ENCODE peak calls at places on chromosomes 12 and 14, in seven cellular contexts. F, G, X, R, J, S and V are unnamed samples.

GRCh38 chr12:77924703-77925102 is 94.0 kb downstream of the NAV3 start:
- DNase-seq in X (no peak), G (peak), S (no peak), R (no peak), J (no peak), F (no peak), V (no peak)

GRCh38 chr12:49057888-49058287 is 2.7 kb downstream of the KMT2D start:
- DNase-seq in F (no peak), S (no peak), J (no peak), X (no peak), G (no peak), R (no peak), V (no peak)

GRCh38 chr14:71475916-71476315 is 456.3 kb upstream of the RGS6 start:
- DNase-seq in G (no peak), X (no peak), J (no peak), F (no peak), S (no peak), R (no peak), V (no peak)

GRCh38 chr14:105864651-105865265 is 338.4 kb downstream of the TMEM121 start:
- DNase-seq in G (no peak), J (no peak), S (peak), F (no peak), X (peak), R (no peak), V (no peak)

GRCh38 chr12:103715494-103715893 is 125.5 kb downstream of the NT5DC3 start:
- DNase-seq in F (no peak), S (no peak), J (no peak), X (no peak), G (no peak), R (no peak), V (no peak)

GRCh38 chr12:24649634-24650033 is 299.3 kb downstream of the BCAT1 start:
- DNase-seq in F (no peak), X (no peak), G (no peak), S (no peak), J (peak), R (no peak), V (no peak)

GRCh38 chr14:104305511-104306449 is 167.4 kb downstream of the KIF26A start:
- DNase-seq in G (no peak), S (no peak), F (no peak), J (no peak), X (peak), R (no peak), V (no peak)

GRCh38 chr12:98999569-98999968 is 354.5 kb downstream of the APAF1 start:
- DNase-seq in J (no peak), G (no peak), X (no peak), R (no peak), F (no peak), S (no peak), V (no peak)

GRCh38 chr12:6062427-6063378 is 61.8 kb downstream of the VWF start:
- DNase-seq in R (peak), J (peak), S (peak), X (no peak), F (peak), G (no peak), V (peak)

GRCh38 chr12:55676707-55677106 is 31.0 kb downstream of the ITGA7 start:
- DNase-seq in S (no peak), F (no peak), R (no peak), X (no peak), G (no peak), J (no peak), V (no peak)

GRCh38 chr12:118377005-118377890 is 893 bp downstream of the SUDS3 start:
- DNase-seq in G (no peak), X (no peak), J (no peak), F (no peak), S (no peak), R (no peak), V (no peak)

GRCh38 chr12:6792522-6793201 is 3.3 kb downstream of the CD4 start:
- DNase-seq in F (no peak), G (no peak), R (no peak), X (peak), S (no peak), J (no peak), V (no peak)

GRCh38 chr12:104686196-104686595 is 229.4 kb downstream of the CHST11 start:
- DNase-seq in G (no peak), F (no peak), X (no peak), R (no peak), S (no peak), J (no peak), V (no peak)